ENCODE peak calls at places on chromosomes 11 and 22, in seven cellular contexts. G is IMR-90, E is HepG2, Y is A549, J is HCT116, P is H1, H is K562. M is an unnamed sample.

GRCh38 chr11:33329705-33330329 is 72.6 kb downstream of the HIPK3 start:
- DNase-seq in H (peak; percentile 52), E (peak; percentile 50), G (peak; percentile 72), P (no peak), J (peak; percentile 48), Y (peak; percentile 44), M (no peak)

GRCh38 chr11:2699185-2699530 is 636 bp downstream of the KCNQ1OT1 start:
- DNase-seq in G (peak; percentile 9), Y (peak; percentile 35), P (no peak), H (peak; percentile 36), J (no peak), E (no peak), M (no peak)

GRCh38 chr22:17922925-17923898 is 101.1 kb downstream of the MICAL3 start:
- DNase-seq in E (no peak), P (no peak), Y (no peak), H (no peak), J (no peak), G (peak; percentile 89), M (no peak)

GRCh38 chr11:118620529-118621070 is 13.2 kb downstream of the PHLDB1 start:
- DNase-seq in G (no peak), E (peak; percentile 90), P (no peak), H (peak; percentile 76), Y (no peak), J (no peak), M (no peak)

GRCh38 chr22:24703101-24703500 is 71.4 kb downstream of the PIWIL3 start:
- DNase-seq in H (peak; percentile 11), J (no peak), E (peak; percentile 70), P (no peak), Y (no peak), G (peak; percentile 74), M (no peak)

GRCh38 chr11:120867531-120867930 is 156.4 kb upstream of the TBCEL start:
- DNase-seq in Y (no peak), J (no peak), G (no peak), P (peak; percentile 51), H (no peak), E (no peak), M (no peak)

GRCh38 chr22:29706991-29707390 is 12.8 kb upstream of the CABP7 start:
- DNase-seq in E (no peak), G (no peak), Y (no peak), P (no peak), J (no peak), H (no peak), M (no peak)

GRCh38 chr22:29385748-29386147 is 2.6 kb downstream of the AP1B1 start:
- DNase-seq in H (no peak), G (no peak), Y (no peak), J (no peak), E (no peak), P (no peak), M (peak; percentile 64)

GRCh38 chr11:116330439-116331185 is 442.2 kb downstream of the BUD13 start:
- DNase-seq in Y (no peak), E (no peak), G (no peak), H (no peak), J (no peak), P (no peak), M (no peak)

GRCh38 chr11:86671386-86672006 is 920 bp downstream of the ME3 start:
- DNase-seq in G (no peak), E (no peak), H (no peak), P (no peak), J (no peak), Y (peak; percentile 44), M (no peak)

GRCh38 chr11:64809781-64810241 is 540 bp downstream of the MEN1 start:
- DNase-seq in H (peak; percentile 44), Y (peak; percentile 17), G (no peak), P (no peak), J (peak; percentile 12), E (no peak), M (no peak)

GRCh38 chr22:24514241-24515024 is 19.3 kb downstream of the UPB1 start:
- DNase-seq in G (no peak), E (peak; percentile 76), J (no peak), P (no peak), H (no peak), Y (no peak), M (peak; percentile 68)

GRCh38 chr22:22450343-22450839 is 58.2 kb downstream of the ZNF280B start:
- DNase-seq in Y (no peak), H (no peak), J (no peak), E (no peak), G (no peak), P (no peak), M (peak; percentile 55)

GRCh38 chr11:65444314-65445051 is 21.9 kb downstream of the NEAT1 start:
- DNase-seq in E (no peak), P (no peak), H (no peak), J (no peak), Y (no peak), G (peak; percentile 43), M (no peak)

GRCh38 chr11:64734786-64735761 is 8.9 kb downstream of the RASGRP2 start:
- DNase-seq in G (no peak), H (no peak), P (no peak), Y (no peak), E (no peak), J (no peak), M (no peak)

GRCh38 chr11:104462346-104462745 is 298.4 kb upstream of the PDGFD start:
- DNase-seq in J (no peak), H (no peak), P (no peak), Y (no peak), E (no peak), G (peak; percentile 81), M (no peak)

GRCh38 chr22:41341990-41342389 is 39.8 kb upstream of the TEF start:
- DNase-seq in G (peak; percentile 36), H (no peak), E (no peak), J (no peak), Y (no peak), P (no peak), M (peak; percentile 13)

GRCh38 chr11:45580399-45580798 is 85.0 kb downstream of the CHST1 start:
- DNase-seq in Y (peak; percentile 11), J (no peak), P (no peak), H (peak; percentile 18), G (peak; percentile 34), E (no peak), M (no peak)

GRCh38 chr11:72136677-72137255 is 1.2 kb downstream of the FOLR3 start:
- DNase-seq in J (no peak), P (no peak), G (no peak), H (no peak), E (no peak), Y (no peak), M (no peak)

GRCh38 chr11:109034341-109034696 is 369.4 kb downstream of the DDX10 start:
- DNase-seq in J (no peak), G (peak; percentile 64), E (no peak), Y (no peak), P (no peak), H (no peak), M (no peak)

GRCh38 chr11:20250644-20251247 is 90.5 kb upstream of the DBX1 start:
- DNase-seq in G (no peak), Y (no peak), E (no peak), J (no peak), H (no peak), P (no peak), M (no peak)

GRCh38 chr11:118488480-118489109 is 38.7 kb upstream of the TTC36 start:
- DNase-seq in E (peak; percentile 68), H (peak; percentile 66), P (peak; percentile 23), G (peak; percentile 83), Y (peak; percentile 41), J (peak; percentile 59), M (peak; percentile 35)

GRCh38 chr11:112049777-112050176 is 24.0 kb downstream of the PIH1D2 start:
- DNase-seq in J (no peak), E (no peak), G (no peak), Y (no peak), H (no peak), P (no peak), M (no peak)

GRCh38 chr11:117796456-117797428 is at the start of gene DSCAML1:
- DNase-seq in H (peak; percentile 19), Y (peak; percentile 53), J (no peak), G (no peak), P (no peak), E (no peak), M (no peak)

GRCh38 chr22:19959043-19959586 is 17.5 kb upstream of the TXNRD2 start:
- DNase-seq in Y (no peak), P (peak; percentile 81), J (peak; percentile 65), G (peak; percentile 39), E (peak; percentile 92), H (peak; percentile 100), M (no peak)

GRCh38 chr22:33476716-33477115 is 418.5 kb upstream of the SYN3 start:
- DNase-seq in E (peak; percentile 61), H (no peak), Y (peak; percentile 7), P (no peak), J (no peak), G (peak; percentile 43), M (no peak)

GRCh38 chr11:67651976-67652895 is 1.7 kb upstream of the ACY3 start:
- DNase-seq in G (no peak), J (no peak), H (no peak), E (no peak), Y (no peak), P (no peak), M (no peak)

GRCh38 chr11:115911656-115912055 is 407.4 kb upstream of the CADM1 start:
- DNase-seq in E (no peak), Y (no peak), P (no peak), H (no peak), G (no peak), J (no peak), M (no peak)

GRCh38 chr22:49861642-49862407 is 8.2 kb downstream of the ZBED4 start:
- DNase-seq in G (no peak), H (no peak), E (no peak), J (no peak), Y (no peak), P (no peak), M (no peak)
- TF ChIP-seq CEBPB in G (no peak), H (no peak), E (no peak), J (no peak), Y (no peak), P (no peak), M (no peak)

GRCh38 chr22:49642331-49642730 is 185.3 kb downstream of the BRD1 start:
- DNase-seq in E (no peak), P (no peak), J (no peak), Y (no peak), G (no peak), H (no peak), M (no peak)
- TF ChIP-seq CEBPB in E (no peak), P (no peak), J (no peak), Y (no peak), G (no peak), H (no peak), M (no peak)

DNA sequence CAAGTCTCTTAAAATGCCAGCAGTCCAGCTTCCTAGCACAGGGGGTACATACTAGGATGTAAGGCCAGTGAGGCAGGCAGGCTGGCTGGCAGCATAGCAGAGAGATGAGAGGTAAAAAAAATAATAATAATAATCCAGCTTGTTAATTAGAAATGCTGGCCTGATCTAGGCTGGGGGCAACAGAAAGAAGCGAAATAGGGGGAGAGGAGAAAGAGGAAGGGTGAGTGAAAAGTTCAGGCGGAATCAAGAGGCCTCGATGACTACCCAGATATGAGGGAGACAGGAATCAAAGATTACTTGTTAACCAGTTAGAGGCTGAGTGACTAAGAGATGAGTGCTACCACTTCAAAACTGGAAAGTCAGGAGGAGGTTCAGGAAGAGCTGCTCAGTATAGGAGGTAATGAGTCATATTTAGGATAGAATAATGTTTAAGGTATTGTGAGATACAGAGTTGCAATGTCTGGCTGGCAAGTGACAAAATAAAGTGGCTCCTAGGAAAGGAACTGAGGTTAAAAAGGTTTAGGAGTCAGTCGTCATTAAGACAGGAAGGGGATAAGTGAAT is 2.8 kb downstream of the ALKBH8 start:
- DNase-seq in H (no peak), E (peak; percentile 7), P (no peak), J (peak; percentile 93), Y (peak; percentile 23), G (peak; percentile 91), M (no peak)
- TF ChIP-seq CEBPB in H (no peak), E (no peak), P (no peak), J (peak; percentile 70), Y (no peak), G (no peak), M (no peak)

GRCh38 chr11:253160-253885 is 16.5 kb downstream of the PSMD13 start:
- DNase-seq in Y (no peak), J (no peak), E (no peak), G (no peak), H (no peak), P (no peak), M (no peak)
- TF ChIP-seq CEBPB in Y (no peak), J (no peak), E (no peak), G (no peak), H (no peak), P (no peak), M (no peak)